ENCODE peak calls at places on chromosome 18, in five cellular contexts. X, V, F, J and B are unnamed samples.

GRCh38 chr18:62413189-62413588 is 88.1 kb downstream of the TNFRSF11A start:
- DNase-seq in F (no peak), X (no peak), V (no peak), J (no peak), B (no peak)

GRCh38 chr18:50277935-50278334 is 3.4 kb downstream of the MBD1 start:
- DNase-seq in F (no peak), V (no peak), J (no peak), X (no peak), B (peak; percentile 45)

GRCh38 chr18:61528961-61529360 is 195.7 kb downstream of the CDH20 start:
- DNase-seq in V (no peak), J (no peak), X (no peak), F (no peak), B (no peak)

GRCh38 chr18:36470896-36471295 is 173.4 kb downstream of the FHOD3 start:
- DNase-seq in F (no peak), V (no peak), J (no peak), X (no peak), B (no peak)

GRCh38 chr18:35580748-35581534 is 599 bp upstream of the GALNT1 start:
- DNase-seq in F (no peak), V (peak; percentile 89), J (peak; percentile 75), X (peak; percentile 57), B (peak; percentile 21)

GRCh38 chr18:69992776-69993175 is 45.1 kb upstream of the CD226 start:
- DNase-seq in J (no peak), V (no peak), F (no peak), X (no peak), B (peak; percentile 51)

GRCh38 chr18:55500316-55501086 is 87.5 kb downstream of the TCF4 start:
- DNase-seq in J (no peak), F (no peak), X (no peak), V (no peak), B (peak; percentile 37)

GRCh38 chr18:54359233-54359632 is 1.5 kb downstream of the C18orf54 start:
- DNase-seq in F (no peak), X (no peak), V (no peak), J (no peak), B (no peak)

GRCh38 chr18:56919190-56919589 is 227.7 kb upstream of the BOD1L2 start:
- DNase-seq in V (no peak), X (no peak), J (no peak), F (no peak), B (no peak)

GRCh38 chr18:46676162-46676830 is 19.3 kb upstream of the LOXHD1 start:
- DNase-seq in V (no peak), F (no peak), X (no peak), J (no peak), B (peak; percentile 53)

GRCh38 chr18:38241216-38241615 is 675.6 kb upstream of the CELF4 start:
- DNase-seq in J (no peak), X (no peak), V (no peak), F (no peak), B (no peak)

GRCh38 chr18:68791801-68792200 is 6.1 kb upstream of the CCDC102B start:
- DNase-seq in V (no peak), F (no peak), J (no peak), X (no peak), B (no peak)

GRCh38 chr18:33116376-33116775 is 324.1 kb downstream of the CCDC178 start:
- DNase-seq in X (no peak), F (no peak), V (no peak), J (no peak), B (peak; percentile 20)

GRCh38 chr18:22493255-22493654 is 75.5 kb upstream of the CTAGE1 start:
- DNase-seq in J (no peak), X (no peak), F (no peak), V (no peak), B (no peak)

GRCh38 chr18:67109535-67109934 is 407.0 kb downstream of the DSEL start:
- DNase-seq in X (no peak), F (no peak), V (no peak), J (no peak), B (no peak)

GRCh38 chr18:7084080-7084765 is 33.4 kb downstream of the LAMA1 start:
- DNase-seq in V (no peak), X (no peak), F (no peak), J (no peak), B (no peak)

GRCh38 chr18:44841769-44842587 is 161.3 kb downstream of the SETBP1 start:
- DNase-seq in J (no peak), V (no peak), F (no peak), X (peak; percentile 4), B (no peak)

GRCh38 chr18:725641-726040 is 13.2 kb upstream of the ENOSF1 start:
- DNase-seq in F (no peak), V (no peak), X (no peak), J (no peak), B (no peak)

GRCh38 chr18:58848685-58849084 is 16.0 kb upstream of the ZNF532 start:
- DNase-seq in J (no peak), F (no peak), V (no peak), X (no peak), B (peak; percentile 95)
- TF ChIP-seq EZH2phosphoT487 in J (no peak), F (no peak), V (no peak), X (no peak), B (no peak)

GRCh38 chr18:41371718-41372117 is 583.3 kb upstream of the PIK3C3 start:
- DNase-seq in F (no peak), J (no peak), V (peak; percentile 15), X (no peak), B (no peak)
- H3K4me2 ChIP-seq in F (no peak overlapping the region), J (no peak overlapping the region), V (no peak overlapping the region), X (no peak overlapping the region), B (no peak overlapping the region)

GRCh38 chr18:11925800-11926481 is 17.8 kb upstream of the MPPE1 start:
- DNase-seq in X (no peak), V (no peak), J (no peak), F (no peak), B (no peak)

GRCh38 chr18:11923454-11923853 is 15.3 kb upstream of the MPPE1 start:
- DNase-seq in V (no peak), F (no peak), J (no peak), X (no peak), B (no peak)

GRCh38 chr18:11932393-11932792 is 24.3 kb upstream of the MPPE1 start:
- DNase-seq in X (no peak), F (no peak), J (no peak), V (no peak), B (no peak)

GRCh38 chr18:11927497-11927896 is 19.4 kb upstream of the MPPE1 start:
- DNase-seq in V (no peak), J (no peak), F (no peak), X (no peak), B (no peak)
- TF ChIP-seq EZH2phosphoT487 in V (no peak), J (no peak), F (no peak), X (no peak), B (no peak)

DNA sequence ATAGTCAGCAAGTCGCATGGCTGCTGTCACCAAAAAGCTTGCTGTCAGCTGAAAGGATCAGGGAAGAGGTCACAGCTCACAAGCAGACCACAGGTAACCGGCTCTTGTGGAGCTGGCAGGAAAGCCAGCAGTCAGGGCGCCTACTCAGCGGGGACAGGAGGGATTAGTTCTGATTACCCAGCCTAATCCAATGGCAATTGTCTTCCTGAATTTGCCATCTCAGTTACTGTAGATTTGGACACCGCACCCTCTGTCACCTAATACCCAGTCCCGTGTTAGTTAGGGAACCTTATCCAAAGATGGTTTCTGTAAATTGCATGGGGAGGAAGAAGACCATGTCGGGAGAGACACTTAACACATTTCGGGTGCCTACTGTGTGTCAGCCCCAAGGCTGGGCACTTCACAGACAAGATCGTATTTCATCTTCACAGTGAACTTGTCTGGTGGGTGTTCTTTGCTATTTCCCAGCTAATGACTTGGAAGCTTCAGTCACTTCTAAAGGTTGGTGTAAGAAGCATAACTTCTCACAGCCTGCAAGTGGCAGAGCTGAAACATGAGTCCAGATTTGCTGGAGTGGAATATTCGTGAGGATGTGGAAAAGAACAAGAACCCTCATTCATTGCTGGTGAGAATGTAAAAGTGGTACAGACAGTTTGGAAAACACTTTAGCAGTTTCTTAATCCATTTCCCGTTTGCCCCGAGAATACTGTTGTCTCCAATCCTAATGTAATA is 9.9 kb downstream of the ALPK2 start:
- DNase-seq in V (no peak), F (no peak), J (no peak), X (no peak), B (no peak)
- H3K4me2 ChIP-seq in V (no peak overlapping the region), F (no peak overlapping the region), J (no peak overlapping the region), X (no peak overlapping the region), B (no peak overlapping the region)